ENCODE peak calls at places on chromosome 1, in six cellular contexts. D is psoas muscle; I is T-helper 1 cell; K is ureter; V is NCI-H2227 treated with DMSO at 0.1 percent for 48 hours; Z is stimulated activated CD4-positive, alpha-beta T cell treated with anti-CD3 and anti-CD28 coated beads, Interleukin-4, amount 100 ng/mL, for 48 hours. R is an unnamed sample.

GRCh38 chr1:210260087-210260486 is 27.5 kb downstream of the SERTAD4 start:
- DNase-seq in D (no peak), V (no peak), K (no peak), I (no peak), Z (no peak), R (no peak)

GRCh38 chr1:30908886-30909777 is 574 bp upstream of the SDC3 start:
- DNase-seq in I (no peak), D (no peak), K (no peak), V (no peak), Z (no peak), R (no peak)

GRCh38 chr1:93816970-93817738 is 61.9 kb downstream of the DNTTIP2 start:
- DNase-seq in V (no peak), D (no peak), I (no peak), K (no peak), Z (no peak), R (no peak)

GRCh38 chr1:52119291-52119690 is 22.6 kb upstream of the ZFYVE9 start:
- DNase-seq in V (no peak), Z (no peak), K (no peak), I (no peak), D (no peak), R (no peak)

GRCh38 chr1:237759371-237759770 is 131.4 kb downstream of the ZP4 start:
- DNase-seq in K (no peak), V (no peak), D (no peak), I (no peak), Z (no peak), R (no peak)

GRCh38 chr1:148385371-148386030 is 97.6 kb downstream of the PPIAL4G start:
- DNase-seq in Z (no peak), K (no peak), I (no peak), D (no peak), V (no peak), R (no peak)

GRCh38 chr1:2070016-2070415 is 19.8 kb downstream of the PRKCZ start:
- DNase-seq in V (no peak), D (no peak), I (no peak), K (no peak), Z (no peak), R (no peak)

GRCh38 chr1:96306809-96307208 is 414.8 kb upstream of the PTBP2 start:
- DNase-seq in I (no peak), D (no peak), V (no peak), Z (no peak), K (no peak), R (no peak)

GRCh38 chr1:100034465-100034864 is 64.7 kb downstream of the SLC35A3 start:
- DNase-seq in V (peak), K (no peak), Z (no peak), I (no peak), D (no peak), R (no peak)

R was measured in progenitor cell of endocrine pancreas.